ENCODE peak calls at places on chromosome 21, in six cellular contexts. E is IMR-90; K is testis; A is OCI-LY7; F is A549; L is CD8-positive, alpha-beta memory T cell. Y is an unnamed sample. For H3K9me3, the result is how much of the 10 kb centered on the place peaks cover.

GRCh38 chr21:20720623-20721022 is 277.6 kb upstream of the NCAM2 start:
- DNase-seq in E (no peak), K (no peak), A (no peak), F (no peak), L (no peak), Y (no peak)

GRCh38 chr21:15848632-15849031 is 118.8 kb downstream of the USP25 start:
- DNase-seq in E (peak), K (no peak), A (no peak), F (peak), L (no peak), Y (no peak)

GRCh38 chr21:35014302-35015044 is 34.6 kb downstream of the RUNX1 start:
- DNase-seq in E (peak), K (no peak), A (no peak), F (no peak), L (no peak), Y (no peak)

GRCh38 chr21:25907573-25908275 is 173.0 kb downstream of the GABPA start:
- DNase-seq in E (no peak), K (no peak), A (no peak), F (no peak), L (no peak), Y (no peak)

GRCh38 chr21:31686272-31686913 is 26.9 kb downstream of the SOD1 start:
- DNase-seq in E (no peak), K (peak), A (no peak), F (no peak), L (no peak), Y (no peak)

GRCh38 chr21:35520869-35521268 is 471.8 kb upstream of the RUNX1 start:
- DNase-seq in E (no peak), K (no peak), A (no peak), F (no peak), L (no peak), Y (no peak)

GRCh38 chr21:27026501-27026900 is 59.6 kb upstream of the ADAMTS5 start:
- DNase-seq in E (peak), K (no peak), A (no peak), F (no peak), L (no peak), Y (no peak)

GRCh38 chr21:41973861-41974751 is 20.3 kb upstream of the C2CD2 start:
- DNase-seq in E (peak), K (no peak), A (peak), F (peak), L (no peak), Y (no peak)

GRCh38 chr21:31484219-31484618 is 140.2 kb upstream of the TIAM1 start:
- DNase-seq in E (no peak), K (no peak), A (no peak), F (no peak), L (no peak), Y (no peak)

GRCh38 chr21:17570773-17571172 is 41.9 kb downstream of the BTG3 start:
- DNase-seq in E (no peak), K (no peak), A (no peak), F (no peak), L (no peak), Y (no peak)

GRCh38 chr21:25457411-25457810 is 149.9 kb downstream of the MRPL39 start:
- DNase-seq in E (peak), K (no peak), A (peak), F (no peak), L (peak), Y (no peak)

DNA sequence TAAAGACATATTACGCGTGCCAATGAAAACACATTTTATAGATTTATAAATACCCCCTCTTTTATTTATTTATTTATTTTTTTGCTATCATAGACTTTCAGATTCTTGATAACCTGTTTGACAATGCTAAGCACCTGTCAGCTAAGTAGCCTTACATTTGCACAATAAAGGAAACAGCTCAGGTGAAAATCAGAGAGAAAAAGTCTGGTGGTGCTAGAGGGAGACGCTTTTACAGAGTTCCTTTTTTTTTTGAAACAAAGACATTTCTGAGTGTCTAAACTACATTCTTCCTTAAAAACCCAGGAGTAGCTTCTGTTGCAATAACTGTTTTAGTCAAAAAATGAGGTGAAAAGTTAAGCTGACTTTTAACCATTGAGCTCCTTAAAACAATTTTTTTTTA is 1611.6 kb downstream of the NCAM2 start:
- DNase-seq in E (no peak), K (no peak), A (no peak), F (no peak), L (no peak), Y (no peak)
- H3K9me3 ChIP-seq in E (under half), K (under half), A (under half), F (under half), L (under half), Y (under half)

DNA sequence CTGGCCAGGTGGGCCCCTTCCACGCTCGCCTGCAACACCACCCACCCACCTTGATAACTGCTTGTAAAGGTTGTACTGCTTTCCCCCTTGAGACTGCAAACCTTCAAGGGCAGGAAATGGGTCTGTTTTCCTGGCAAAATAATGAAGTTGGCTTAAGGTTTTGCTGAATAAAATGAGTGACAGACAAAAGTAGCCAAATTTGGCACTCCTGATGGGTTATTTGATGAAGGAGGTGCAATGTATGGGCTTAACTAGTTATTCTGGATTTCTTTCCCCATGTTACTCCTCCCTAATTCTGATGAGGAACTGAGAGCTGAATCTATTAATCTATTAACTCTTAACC is 14.6 kb upstream of the HLCS start:
- DNase-seq in E (no peak), K (no peak), A (no peak), F (no peak), L (no peak), Y (no peak)
- H3K4me3 ChIP-seq in E (no peak), K (no peak), A (no peak), F (peak), L (peak), Y (no peak)

DNA sequence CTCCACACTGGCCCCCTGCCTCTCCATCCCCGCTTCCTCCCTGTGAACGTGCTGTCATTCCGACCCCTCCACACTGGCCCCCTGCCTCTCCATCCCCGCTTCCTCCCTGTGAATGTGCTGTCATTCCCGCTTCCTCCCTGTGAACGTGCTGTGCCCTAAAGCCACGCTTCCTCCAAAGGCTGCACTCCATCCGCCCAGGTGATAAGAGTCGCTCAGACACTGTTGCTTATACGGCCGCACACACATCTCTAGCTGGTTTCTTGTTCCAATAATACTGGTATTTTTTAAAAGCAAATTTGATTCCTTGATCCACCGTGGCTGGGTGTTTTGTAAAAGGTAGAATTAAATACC is 39.3 kb upstream of the TSPEAR start:
- DNase-seq in E (no peak), K (no peak), A (no peak), F (no peak), L (no peak), Y (no peak)
- H3K9me3 ChIP-seq in E (under half), K (under half), A (under half), F (under half), L (under half), Y (under half)

GRCh38 chr21:39385299-39386145 is 36.6 kb upstream of the HMGN1 start:
- DNase-seq in E (peak), K (peak), A (no peak), F (peak), L (peak), Y (peak)
- H3K4me3 ChIP-seq in E (peak), K (peak), A (no peak), F (peak), L (no peak), Y (no peak)

DNA sequence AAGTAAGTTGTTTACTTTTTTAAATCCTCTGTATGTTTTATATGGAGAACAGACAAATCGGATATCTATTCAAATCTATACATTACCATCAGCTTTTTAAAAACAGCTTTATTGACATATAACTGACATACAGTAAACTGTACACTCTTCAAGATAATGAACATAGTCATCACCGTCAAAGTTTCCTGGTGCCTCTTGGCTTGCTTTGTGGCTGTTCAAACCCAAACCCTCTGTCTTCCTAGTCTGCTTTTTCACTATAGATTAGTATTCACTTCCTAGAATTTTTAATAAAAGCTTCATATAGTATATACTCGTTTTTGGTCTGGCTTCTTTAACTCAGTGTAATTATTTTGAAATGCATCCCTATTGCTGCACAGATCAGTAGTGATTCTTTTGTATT is 56.4 kb upstream of the TPTE start:
- DNase-seq in E (no peak), K (no peak), A (no peak), F (no peak), L (no peak), Y (no peak)
- H3K9me3 ChIP-seq in E (under half), K (under half), A (half or more), F (under half), L (under half), Y (half or more)

DNA sequence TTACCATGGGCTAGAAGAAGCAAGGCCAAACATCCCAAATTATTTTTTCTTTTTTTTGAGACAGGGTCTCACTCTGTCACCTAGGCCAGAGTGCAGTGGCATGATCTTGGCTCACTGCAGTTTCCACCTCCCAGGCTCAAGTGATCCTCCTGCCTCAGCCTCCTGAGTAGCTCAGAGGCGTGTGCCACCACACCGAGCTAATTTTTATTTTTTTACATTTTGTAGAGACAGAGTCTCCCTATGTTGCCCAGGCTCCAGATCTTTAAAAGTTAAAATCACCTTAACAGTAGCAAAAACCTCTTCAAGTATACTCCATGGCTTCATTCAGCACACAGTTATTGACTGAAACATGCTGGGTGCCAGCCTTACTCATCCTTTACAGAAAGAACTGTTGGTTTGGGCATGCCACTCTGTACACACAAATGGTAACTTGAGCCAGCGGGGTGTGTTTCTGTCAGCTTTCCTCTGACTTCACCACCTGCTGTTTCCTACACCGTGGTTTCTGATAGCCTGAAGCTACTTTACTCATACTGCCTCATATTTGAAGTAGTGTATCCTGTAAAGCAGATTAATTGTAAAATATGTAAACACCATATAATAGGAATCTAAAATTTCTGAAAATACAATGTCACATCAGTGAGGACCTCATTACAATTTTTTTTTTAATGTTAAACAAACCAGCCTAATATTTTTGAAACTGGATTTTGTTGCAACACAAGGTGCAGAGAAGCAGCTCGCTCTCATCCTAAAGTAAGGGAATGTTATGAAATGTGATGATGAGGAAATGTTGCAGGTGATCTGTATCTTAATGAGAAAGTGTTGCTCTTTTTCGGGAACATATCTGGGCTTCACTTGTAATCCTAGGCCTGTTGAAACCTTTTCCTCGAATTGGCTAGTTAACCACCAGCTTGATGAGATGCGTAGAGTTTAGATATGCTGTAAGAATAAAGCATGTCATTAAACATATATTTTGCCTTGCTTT is 113.9 kb downstream of the ATP5PO start:
- DNase-seq in E (peak), K (no peak), A (no peak), F (peak), L (no peak), Y (no peak)
- H3K4me3 ChIP-seq in E (no peak), K (no peak), A (no peak), F (no peak), L (no peak), Y (no peak)

GRCh38 chr21:33022489-33022827 is 3.3 kb upstream of the OLIG2 start:
- DNase-seq in E (no peak), K (no peak), A (no peak), F (no peak), L (no peak), Y (no peak)

GRCh38 chr21:33024278-33025103 is 1.2 kb upstream of the OLIG2 start:
- DNase-seq in E (no peak), K (no peak), A (no peak), F (no peak), L (no peak), Y (no peak)

GRCh38 chr21:33022828-33023573 is 2.7 kb upstream of the OLIG2 start:
- DNase-seq in E (no peak), K (no peak), A (no peak), F (no peak), L (no peak), Y (no peak)

GRCh38 chr21:33025106-33025470 is 647 bp upstream of the OLIG2 start:
- DNase-seq in E (no peak), K (no peak), A (no peak), F (no peak), L (no peak), Y (no peak)

GRCh38 chr21:33023574-33024277 is 2.0 kb upstream of the OLIG2 start:
- DNase-seq in E (no peak), K (no peak), A (no peak), F (no peak), L (no peak), Y (no peak)
- H3K9me3 ChIP-seq in E (under half), K (under half), A (under half), F (under half), L (under half), Y (under half)